ENCODE peak calls at places on chromosomes 4 and X, in five cellular contexts. M, Q, I, D and X are unnamed samples.

GRCh38 chrX:155966876-155967275 is 30.6 kb upstream of the IL9R start:
- DNase-seq in I (no peak), Q (peak), D (peak), M (no peak), X (no peak)

GRCh38 chr4:85556293-85556692 is 81.3 kb downstream of the ARHGAP24 start:
- DNase-seq in Q (no peak), I (no peak), D (no peak), M (no peak), X (no peak)

GRCh38 chrX:66019310-66019652 is 20.6 kb downstream of the VSIG4 start:
- DNase-seq in I (no peak), D (no peak), M (no peak), Q (no peak), X (no peak)

GRCh38 chr4:177809786-177810185 is 367.5 kb upstream of the AGA start:
- DNase-seq in I (no peak), Q (no peak), M (no peak), D (peak), X (no peak)

GRCh38 chrX:1453951-1454785 is 1.5 kb upstream of the ASMTL start:
- DNase-seq in Q (peak), D (peak), M (peak), I (peak), X (peak)

GRCh38 chrX:120671963-120672362 is 42.1 kb upstream of the C1GALT1C1 start:
- DNase-seq in I (no peak), M (peak), Q (no peak), D (no peak), X (no peak)

GRCh38 chr4:56042225-56042624 is 93.5 kb downstream of the CEP135 start:
- DNase-seq in Q (no peak), I (no peak), M (no peak), D (no peak), X (no peak)

GRCh38 chrX:30965751-30966150 is 76.7 kb upstream of the TAB3 start:
- DNase-seq in D (no peak), Q (no peak), M (no peak), I (no peak), X (no peak)

GRCh38 chr4:88745175-88745574 is 47.5 kb upstream of the NAP1L5 start:
- DNase-seq in M (no peak), I (no peak), D (no peak), Q (no peak), X (no peak)

GRCh38 chr4:180057891-180058643 is 2185.1 kb upstream of the TENM3 start:
- DNase-seq in I (peak), Q (no peak), M (peak), D (peak), X (peak)

GRCh38 chrX:44876076-44876475 is 3.1 kb downstream of the KDM6A start:
- DNase-seq in D (no peak), I (no peak), M (no peak), Q (no peak), X (no peak)

GRCh38 chr4:114136067-114136466 is 156.6 kb upstream of the ARSJ start:
- DNase-seq in M (peak), Q (no peak), D (no peak), I (no peak), X (no peak)

GRCh38 chr4:32022071-32022470 is 1301.9 kb downstream of the PCDH7 start:
- DNase-seq in Q (no peak), D (no peak), I (no peak), M (peak), X (no peak)

GRCh38 chrX:24899391-24899790 is 116.4 kb downstream of the ARX start:
- DNase-seq in M (no peak), I (no peak), D (no peak), Q (no peak), X (no peak)

GRCh38 chr4:12879500-12879899 is 604.6 kb downstream of the RAB28 start:
- DNase-seq in Q (no peak), D (no peak), M (no peak), I (no peak), X (no peak)

GRCh38 chr4:133812954-133813353 is 388.6 kb downstream of the PABPC4L start:
- DNase-seq in Q (no peak), D (no peak), I (no peak), M (no peak), X (no peak)

GRCh38 chrX:8879750-8880149 is 78.6 kb upstream of the FAM9A start:
- DNase-seq in M (peak), I (no peak), D (no peak), Q (no peak), X (no peak)

GRCh38 chrX:111505783-111506182 is 5.7 kb upstream of the SERTM2 start:
- DNase-seq in D (no peak), Q (no peak), I (no peak), M (no peak), X (no peak)

DNA sequence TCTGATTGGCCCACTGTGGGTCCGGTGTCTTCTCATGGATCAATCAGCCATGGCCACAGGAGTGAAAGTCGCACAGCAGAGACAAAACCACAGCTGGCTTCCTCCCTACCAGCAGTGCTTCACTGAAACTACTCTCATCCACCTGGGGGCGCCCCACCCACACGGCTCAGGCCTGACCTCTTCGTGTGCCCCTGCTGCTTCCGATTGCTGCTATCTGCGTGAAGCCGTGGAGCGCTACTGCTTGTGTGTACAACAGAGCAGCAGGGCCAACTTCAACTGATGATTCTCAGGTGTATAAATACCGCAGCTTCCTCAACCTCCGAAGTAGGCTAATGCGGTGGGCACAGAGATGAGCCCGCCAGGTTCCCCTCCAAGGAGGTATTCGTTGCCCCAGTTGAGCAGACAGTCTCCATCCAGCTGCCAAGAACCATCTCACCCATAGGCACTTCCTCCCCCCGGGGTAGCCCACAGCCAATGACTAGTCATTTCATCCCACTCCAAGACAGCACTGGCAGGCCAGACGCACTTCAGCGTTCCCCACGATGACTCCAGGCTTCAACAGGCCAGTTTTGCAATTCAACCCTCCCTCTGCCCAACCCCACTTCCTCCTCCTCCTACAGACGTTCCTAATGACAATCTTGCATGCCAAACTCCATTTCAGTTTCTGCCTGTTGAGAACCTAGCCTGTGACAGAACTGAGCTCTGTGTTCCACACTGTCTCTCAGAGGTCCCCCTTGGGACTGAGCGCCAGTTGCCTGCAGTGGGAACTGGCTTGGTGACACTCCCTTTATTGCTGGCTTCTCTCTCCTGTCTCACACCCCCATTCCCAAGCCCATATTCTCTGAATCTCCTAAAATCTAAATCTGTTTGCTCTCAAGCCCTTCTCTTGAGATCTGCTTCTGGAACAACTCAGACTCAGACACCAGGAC is 41.3 kb upstream of the ATP6AP2 start:
- DNase-seq in D (peak), M (peak), Q (no peak), I (no peak), X (no peak)
- TF ChIP-seq CTCF in D (peak), M (peak), Q (peak), I (no peak), X (no peak)

GRCh38 chrX:107672955-107673378 is 44.7 kb downstream of the PRPS1 start:
- DNase-seq in M (peak), I (peak), D (peak), Q (peak), X (no peak)
- TF ChIP-seq CTCF in M (peak), I (no peak), D (peak), Q (peak), X (peak)

GRCh38 chr4:99811850-99812249 is 4.8 kb upstream of the DAPP1 start:
- DNase-seq in M (peak), I (no peak), Q (peak), D (peak), X (no peak)
- TF ChIP-seq CTCF in M (peak), I (no peak), Q (peak), D (peak), X (peak)

GRCh38 chrX:128106630-128107029 is 54.4 kb upstream of the ACTRT1 start:
- DNase-seq in D (peak), Q (no peak), M (no peak), I (no peak), X (no peak)
- TF ChIP-seq CTCF in D (peak), Q (no peak), M (no peak), I (no peak), X (no peak)

GRCh38 chrX:105821471-105822081 is 763 bp upstream of the NRK start:
- DNase-seq in I (no peak), M (peak), Q (no peak), D (peak), X (peak)

GRCh38 chrX:105829006-105829405 is 6.7 kb downstream of the NRK start:
- DNase-seq in M (no peak), I (no peak), Q (no peak), D (no peak), X (no peak)

GRCh38 chrX:105820247-105820646 is 2.1 kb upstream of the NRK start:
- DNase-seq in D (no peak), Q (no peak), M (no peak), I (no peak), X (no peak)

GRCh38 chrX:105822138-105823091 is at the start of gene NRK:
- DNase-seq in M (peak), Q (no peak), I (no peak), D (peak), X (peak)

GRCh38 chrX:105823092-105823454 is 734 bp downstream of the NRK start:
- DNase-seq in Q (no peak), M (no peak), D (no peak), I (no peak), X (no peak)
- TF ChIP-seq CTCF in Q (no peak), M (no peak), D (no peak), I (no peak), X (no peak)

GRCh38 chr4:6449746-6450369 is 22.6 kb downstream of the PPP2R2C start:
- DNase-seq in I (no peak), Q (no peak), D (no peak), M (no peak), X (no peak)
- TF ChIP-seq CTCF in I (no peak), Q (no peak), D (no peak), M (no peak), X (no peak)

GRCh38 chrX:153381684-153382532 is 19.2 kb downstream of the PNMA6E start:
- DNase-seq in M (peak), I (no peak), D (peak), Q (no peak), X (peak)
- TF ChIP-seq CTCF in M (peak), I (no peak), D (peak), Q (no peak), X (no peak)

DNA sequence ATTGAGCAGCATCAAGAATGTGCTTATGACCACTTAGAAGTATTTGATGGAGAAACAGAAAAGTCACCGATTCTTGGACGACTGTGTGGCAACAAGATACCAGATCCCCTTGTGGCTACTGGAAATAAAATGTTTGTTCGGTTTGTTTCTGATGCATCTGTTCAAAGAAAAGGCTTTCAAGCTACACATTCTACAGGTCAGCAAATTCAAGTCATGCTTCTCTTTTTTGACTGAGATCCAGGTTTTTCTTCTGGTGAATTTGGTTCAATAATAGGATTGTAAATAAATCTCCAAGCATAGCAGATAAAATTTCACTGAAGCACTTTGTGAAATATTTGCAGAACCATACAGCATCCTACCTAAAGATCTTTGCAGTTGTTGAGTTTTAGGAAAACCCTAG is 218.1 kb downstream of the TLL1 start:
- DNase-seq in D (no peak), M (peak), Q (no peak), I (no peak), X (no peak)
- TF ChIP-seq CTCF in D (no peak), M (no peak), Q (no peak), I (no peak), X (no peak)

GRCh38 chrX:131393426-131393825 is 104.3 kb upstream of the IGSF1 start:
- DNase-seq in D (no peak), Q (no peak), M (no peak), I (no peak), X (no peak)
- TF ChIP-seq CTCF in D (no peak), Q (no peak), M (no peak), I (no peak), X (no peak)

DNA sequence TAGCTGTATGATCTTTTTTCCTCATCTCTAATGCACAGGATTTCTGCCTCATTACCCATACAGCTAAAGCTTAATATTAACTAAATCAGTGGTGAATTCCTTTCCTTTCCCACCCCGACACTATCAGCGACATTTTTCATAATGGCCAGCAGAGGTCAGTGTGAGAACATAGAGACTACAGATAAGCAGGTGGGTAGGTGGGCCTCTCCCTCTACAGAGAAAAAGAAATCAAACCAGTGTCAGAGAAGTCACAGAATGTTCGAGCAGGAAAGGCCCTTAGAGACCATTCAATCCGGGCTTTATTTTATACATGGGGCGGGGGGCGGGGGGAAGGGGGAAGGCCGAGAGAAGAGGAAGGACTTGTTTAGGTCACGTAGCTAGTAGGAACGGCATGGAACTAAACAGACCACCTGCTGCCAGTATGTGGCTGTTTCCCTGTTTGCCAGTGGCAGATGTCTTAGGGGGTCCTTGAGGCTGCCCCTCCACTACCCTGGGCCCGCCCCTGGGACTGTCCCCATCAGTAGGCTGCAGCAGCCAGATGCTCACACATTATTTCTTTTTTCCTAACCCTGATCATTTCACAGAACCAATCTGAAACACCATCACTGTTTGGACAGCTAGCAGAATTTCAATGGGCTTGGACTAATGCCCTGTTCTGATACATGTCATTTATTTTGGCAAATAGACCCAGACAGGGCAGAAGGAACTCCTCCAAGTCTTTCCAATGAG is 133.3 kb downstream of the ATG4A start:
- DNase-seq in D (peak), I (no peak), Q (peak), M (peak), X (no peak)
- TF ChIP-seq CTCF in D (peak), I (no peak), Q (peak), M (peak), X (peak)